ENCODE peak calls at places on chromosomes 4 and X, in five cellular contexts. Y is adipocyte, R is SK-N-DZ, Z is fibroblast of lung, N is NCI-H1694. D is an unnamed sample.

GRCh38 chrX:153312842-153313241 is 8.7 kb downstream of the PNMA6F start:
- DNase-seq in Y (no peak), R (no peak), Z (no peak), N (no peak), D (no peak)

GRCh38 chr4:149493492-149493891 is 322.2 kb downstream of the IQCM start:
- DNase-seq in Y (no peak), R (no peak), Z (no peak), N (no peak), D (no peak)

GRCh38 chr4:77905651-77906263 is 43.1 kb downstream of the MRPL1 start:
- DNase-seq in Y (no peak), R (peak), Z (no peak), N (no peak), D (no peak)

GRCh38 chrX:40154229-40154852 is 56.6 kb upstream of the BCOR start:
- DNase-seq in Y (peak), R (peak), Z (peak), N (peak), D (peak)

GRCh38 chrX:16511776-16512400 is 138.1 kb upstream of the S100G start:
- DNase-seq in Y (peak), R (no peak), Z (peak), N (no peak), D (no peak)

GRCh38 chr4:183610033-183610432 is 49.0 kb downstream of the RWDD4 start:
- DNase-seq in Y (no peak), R (peak), Z (peak), N (no peak), D (no peak)

GRCh38 chr4:184289179-184289535 is 71.5 kb upstream of the ENPP6 start:
- DNase-seq in Y (no peak), R (no peak), Z (no peak), N (no peak), D (no peak)

GRCh38 chr4:45662996-45663395 is 460.9 kb downstream of the GABRG1 start:
- DNase-seq in Y (peak), R (no peak), Z (peak), N (peak), D (peak)

GRCh38 chr4:39975488-39976089 is 2.1 kb downstream of the PDS5A start:
- DNase-seq in Y (peak), R (no peak), Z (peak), N (no peak), D (no peak)

GRCh38 chrX:31629195-31629594 is 557.4 kb upstream of the FTHL17 start:
- DNase-seq in Y (no peak), R (no peak), Z (no peak), N (no peak), D (no peak)

GRCh38 chrX:19735244-19735643 is 152.2 kb downstream of the SH3KBP1 start:
- DNase-seq in Y (no peak), R (no peak), Z (no peak), N (no peak), D (no peak)

GRCh38 chrX:57772637-57773036 is 92.6 kb upstream of the NLRP2B start:
- DNase-seq in Y (no peak), R (no peak), Z (no peak), N (no peak), D (peak)

D was measured in NCI-H524.